ENCODE peak calls at places on chromosomes 2 and 18, in nine cellular contexts. One of them, this sample, is unnamed.

GRCh38 chr2:55232863-55233657 is 572 bp downstream of the RPS27A start:
- DNase-seq in suprapubic skin: no peak
- DNase-seq in D341Med: peak; percentile 36
- DNase-seq in T-helper 1 cell: peak; percentile 38
- DNase-seq in neural crest cell: no peak
- DNase-seq in ovary: peak; percentile 66
- DNase-seq in kidney tubule cell: peak; percentile 46
- DNase-seq in activated CD4-positive, alpha-beta T cell treated with anti-CD3 and anti-CD28 coated beads, Interleukin-2, amount 50 U/mL, for 1 hour: peak; percentile 55
- DNase-seq in activated CD8-positive, alpha-beta memory T cell treated with anti-CD3 and anti-CD28 coated beads, Interleukin-2, amount 10 ng/mL, durations not matched to agents 7 days and 5 days: peak; percentile 68
- DNase-seq in this sample: peak; percentile 23

GRCh38 chr18:70621710-70622109 is 332.9 kb downstream of the SOCS6 start:
- DNase-seq in suprapubic skin: no peak
- DNase-seq in ovary: no peak
- DNase-seq in kidney tubule cell: no peak
- DNase-seq in T-helper 1 cell: no peak
- DNase-seq in activated CD8-positive, alpha-beta memory T cell treated with anti-CD3 and anti-CD28 coated beads, Interleukin-2, amount 10 ng/mL, durations not matched to agents 7 days and 5 days: no peak
- DNase-seq in activated CD4-positive, alpha-beta T cell treated with anti-CD3 and anti-CD28 coated beads, Interleukin-2, amount 50 U/mL, for 1 hour: peak; percentile 14
- DNase-seq in neural crest cell: no peak
- DNase-seq in D341Med: no peak
- DNase-seq in this sample: no peak

GRCh38 chr2:238978507-238978906 is 130.6 kb downstream of the TWIST2 start:
- DNase-seq in neural crest cell: no peak
- DNase-seq in D341Med: no peak
- DNase-seq in activated CD4-positive, alpha-beta T cell treated with anti-CD3 and anti-CD28 coated beads, Interleukin-2, amount 50 U/mL, for 1 hour: no peak
- DNase-seq in T-helper 1 cell: no peak
- DNase-seq in ovary: no peak
- DNase-seq in suprapubic skin: no peak
- DNase-seq in kidney tubule cell: no peak
- DNase-seq in activated CD8-positive, alpha-beta memory T cell treated with anti-CD3 and anti-CD28 coated beads, Interleukin-2, amount 10 ng/mL, durations not matched to agents 7 days and 5 days: no peak
- DNase-seq in this sample: no peak

GRCh38 chr2:98607104-98607503 is 1.2 kb downstream of the COA5 start:
- DNase-seq in neural crest cell: no peak
- DNase-seq in kidney tubule cell: no peak
- DNase-seq in suprapubic skin: no peak
- DNase-seq in activated CD4-positive, alpha-beta T cell treated with anti-CD3 and anti-CD28 coated beads, Interleukin-2, amount 50 U/mL, for 1 hour: no peak
- DNase-seq in activated CD8-positive, alpha-beta memory T cell treated with anti-CD3 and anti-CD28 coated beads, Interleukin-2, amount 10 ng/mL, durations not matched to agents 7 days and 5 days: no peak
- DNase-seq in D341Med: no peak
- DNase-seq in ovary: no peak
- DNase-seq in T-helper 1 cell: no peak
- DNase-seq in this sample: no peak

GRCh38 chr2:88265352-88265960 is 95.3 kb downstream of the THNSL2 start:
- DNase-seq in T-helper 1 cell: no peak
- DNase-seq in activated CD4-positive, alpha-beta T cell treated with anti-CD3 and anti-CD28 coated beads, Interleukin-2, amount 50 U/mL, for 1 hour: no peak
- DNase-seq in kidney tubule cell: peak; percentile 68
- DNase-seq in suprapubic skin: no peak
- DNase-seq in ovary: no peak
- DNase-seq in D341Med: no peak
- DNase-seq in neural crest cell: no peak
- DNase-seq in activated CD8-positive, alpha-beta memory T cell treated with anti-CD3 and anti-CD28 coated beads, Interleukin-2, amount 10 ng/mL, durations not matched to agents 7 days and 5 days: peak; percentile 48
- DNase-seq in this sample: no peak

GRCh38 chr18:13376841-13377351 is 158.3 kb downstream of the LDLRAD4 start:
- DNase-seq in activated CD4-positive, alpha-beta T cell treated with anti-CD3 and anti-CD28 coated beads, Interleukin-2, amount 50 U/mL, for 1 hour: peak; percentile 72
- DNase-seq in D341Med: no peak
- DNase-seq in ovary: no peak
- DNase-seq in T-helper 1 cell: peak; percentile 47
- DNase-seq in suprapubic skin: peak; percentile 70
- DNase-seq in kidney tubule cell: no peak
- DNase-seq in neural crest cell: no peak
- DNase-seq in activated CD8-positive, alpha-beta memory T cell treated with anti-CD3 and anti-CD28 coated beads, Interleukin-2, amount 10 ng/mL, durations not matched to agents 7 days and 5 days: peak; percentile 65
- DNase-seq in this sample: no peak

GRCh38 chr2:200172521-200172920 is 134.0 kb upstream of the SPATS2L start:
- DNase-seq in kidney tubule cell: no peak
- DNase-seq in suprapubic skin: no peak
- DNase-seq in T-helper 1 cell: no peak
- DNase-seq in activated CD4-positive, alpha-beta T cell treated with anti-CD3 and anti-CD28 coated beads, Interleukin-2, amount 50 U/mL, for 1 hour: no peak
- DNase-seq in ovary: no peak
- DNase-seq in neural crest cell: no peak
- DNase-seq in D341Med: no peak
- DNase-seq in activated CD8-positive, alpha-beta memory T cell treated with anti-CD3 and anti-CD28 coated beads, Interleukin-2, amount 10 ng/mL, durations not matched to agents 7 days and 5 days: no peak
- DNase-seq in this sample: no peak

GRCh38 chr2:205822578-205822977 is 140.3 kb downstream of the NRP2 start:
- DNase-seq in kidney tubule cell: peak; percentile 66
- DNase-seq in T-helper 1 cell: no peak
- DNase-seq in neural crest cell: no peak
- DNase-seq in activated CD8-positive, alpha-beta memory T cell treated with anti-CD3 and anti-CD28 coated beads, Interleukin-2, amount 10 ng/mL, durations not matched to agents 7 days and 5 days: no peak
- DNase-seq in ovary: no peak
- DNase-seq in D341Med: no peak
- DNase-seq in suprapubic skin: no peak
- DNase-seq in activated CD4-positive, alpha-beta T cell treated with anti-CD3 and anti-CD28 coated beads, Interleukin-2, amount 50 U/mL, for 1 hour: no peak
- DNase-seq in this sample: no peak

GRCh38 chr2:27095745-27096651 is 9.4 kb downstream of the KHK start:
- DNase-seq in neural crest cell: peak; percentile 59
- DNase-seq in suprapubic skin: no peak
- DNase-seq in ovary: peak; percentile 74
- DNase-seq in activated CD4-positive, alpha-beta T cell treated with anti-CD3 and anti-CD28 coated beads, Interleukin-2, amount 50 U/mL, for 1 hour: peak; percentile 30
- DNase-seq in activated CD8-positive, alpha-beta memory T cell treated with anti-CD3 and anti-CD28 coated beads, Interleukin-2, amount 10 ng/mL, durations not matched to agents 7 days and 5 days: peak; percentile 65
- DNase-seq in kidney tubule cell: peak; percentile 36
- DNase-seq in D341Med: peak; percentile 84
- DNase-seq in T-helper 1 cell: no peak
- DNase-seq in this sample: peak; percentile 73

GRCh38 chr2:162344617-162344950 is 652 bp downstream of the GCA start:
- DNase-seq in neural crest cell: no peak
- DNase-seq in D341Med: no peak
- DNase-seq in ovary: no peak
- DNase-seq in activated CD8-positive, alpha-beta memory T cell treated with anti-CD3 and anti-CD28 coated beads, Interleukin-2, amount 10 ng/mL, durations not matched to agents 7 days and 5 days: peak; percentile 43
- DNase-seq in T-helper 1 cell: no peak
- DNase-seq in kidney tubule cell: no peak
- DNase-seq in suprapubic skin: no peak
- DNase-seq in activated CD4-positive, alpha-beta T cell treated with anti-CD3 and anti-CD28 coated beads, Interleukin-2, amount 50 U/mL, for 1 hour: no peak
- DNase-seq in this sample: no peak

GRCh38 chr2:105411720-105412407 is 13.0 kb upstream of the FHL2 start:
- DNase-seq in D341Med: no peak
- DNase-seq in suprapubic skin: no peak
- DNase-seq in T-helper 1 cell: no peak
- DNase-seq in ovary: no peak
- DNase-seq in kidney tubule cell: peak; percentile 67
- DNase-seq in neural crest cell: no peak
- DNase-seq in activated CD4-positive, alpha-beta T cell treated with anti-CD3 and anti-CD28 coated beads, Interleukin-2, amount 50 U/mL, for 1 hour: no peak
- DNase-seq in activated CD8-positive, alpha-beta memory T cell treated with anti-CD3 and anti-CD28 coated beads, Interleukin-2, amount 10 ng/mL, durations not matched to agents 7 days and 5 days: no peak
- DNase-seq in this sample: no peak

GRCh38 chr2:227853765-227854271 is 17.6 kb upstream of the DAW1 start:
- DNase-seq in D341Med: no peak
- DNase-seq in activated CD4-positive, alpha-beta T cell treated with anti-CD3 and anti-CD28 coated beads, Interleukin-2, amount 50 U/mL, for 1 hour: no peak
- DNase-seq in T-helper 1 cell: no peak
- DNase-seq in kidney tubule cell: peak; percentile 96
- DNase-seq in suprapubic skin: no peak
- DNase-seq in activated CD8-positive, alpha-beta memory T cell treated with anti-CD3 and anti-CD28 coated beads, Interleukin-2, amount 10 ng/mL, durations not matched to agents 7 days and 5 days: no peak
- DNase-seq in ovary: no peak
- DNase-seq in neural crest cell: no peak
- DNase-seq in this sample: no peak

GRCh38 chr2:237132799-237133198 is 47.1 kb downstream of the COPS8 start:
- DNase-seq in kidney tubule cell: no peak
- DNase-seq in ovary: no peak
- DNase-seq in T-helper 1 cell: no peak
- DNase-seq in suprapubic skin: no peak
- DNase-seq in neural crest cell: no peak
- DNase-seq in activated CD4-positive, alpha-beta T cell treated with anti-CD3 and anti-CD28 coated beads, Interleukin-2, amount 50 U/mL, for 1 hour: no peak
- DNase-seq in D341Med: no peak
- DNase-seq in activated CD8-positive, alpha-beta memory T cell treated with anti-CD3 and anti-CD28 coated beads, Interleukin-2, amount 10 ng/mL, durations not matched to agents 7 days and 5 days: peak; percentile 29
- DNase-seq in this sample: no peak

GRCh38 chr18:8050616-8051314 is 483.6 kb downstream of the PTPRM start:
- DNase-seq in D341Med: no peak
- DNase-seq in ovary: no peak
- DNase-seq in suprapubic skin: no peak
- DNase-seq in activated CD8-positive, alpha-beta memory T cell treated with anti-CD3 and anti-CD28 coated beads, Interleukin-2, amount 10 ng/mL, durations not matched to agents 7 days and 5 days: no peak
- DNase-seq in kidney tubule cell: no peak
- DNase-seq in T-helper 1 cell: no peak
- DNase-seq in neural crest cell: no peak
- DNase-seq in activated CD4-positive, alpha-beta T cell treated with anti-CD3 and anti-CD28 coated beads, Interleukin-2, amount 50 U/mL, for 1 hour: no peak
- DNase-seq in this sample: no peak

GRCh38 chr2:77008925-77009706 is 513.1 kb downstream of the LRRTM4 start:
- DNase-seq in T-helper 1 cell: no peak
- DNase-seq in activated CD8-positive, alpha-beta memory T cell treated with anti-CD3 and anti-CD28 coated beads, Interleukin-2, amount 10 ng/mL, durations not matched to agents 7 days and 5 days: no peak
- DNase-seq in neural crest cell: no peak
- DNase-seq in D341Med: no peak
- DNase-seq in activated CD4-positive, alpha-beta T cell treated with anti-CD3 and anti-CD28 coated beads, Interleukin-2, amount 50 U/mL, for 1 hour: no peak
- DNase-seq in suprapubic skin: no peak
- DNase-seq in ovary: no peak
- DNase-seq in kidney tubule cell: peak; percentile 57
- DNase-seq in this sample: no peak

GRCh38 chr2:128376241-128377041 is 57.8 kb upstream of the HS6ST1 start:
- DNase-seq in kidney tubule cell: no peak
- DNase-seq in T-helper 1 cell: no peak
- DNase-seq in suprapubic skin: peak; percentile 67
- DNase-seq in activated CD8-positive, alpha-beta memory T cell treated with anti-CD3 and anti-CD28 coated beads, Interleukin-2, amount 10 ng/mL, durations not matched to agents 7 days and 5 days: no peak
- DNase-seq in ovary: no peak
- DNase-seq in D341Med: no peak
- DNase-seq in neural crest cell: no peak
- DNase-seq in activated CD4-positive, alpha-beta T cell treated with anti-CD3 and anti-CD28 coated beads, Interleukin-2, amount 50 U/mL, for 1 hour: no peak
- DNase-seq in this sample: no peak

GRCh38 chr2:196914867-196915465 is 11.5 kb downstream of the PGAP1 start:
- DNase-seq in D341Med: no peak
- DNase-seq in activated CD4-positive, alpha-beta T cell treated with anti-CD3 and anti-CD28 coated beads, Interleukin-2, amount 50 U/mL, for 1 hour: no peak
- DNase-seq in T-helper 1 cell: no peak
- DNase-seq in ovary: no peak
- DNase-seq in kidney tubule cell: no peak
- DNase-seq in activated CD8-positive, alpha-beta memory T cell treated with anti-CD3 and anti-CD28 coated beads, Interleukin-2, amount 10 ng/mL, durations not matched to agents 7 days and 5 days: peak; percentile 55
- DNase-seq in neural crest cell: no peak
- DNase-seq in suprapubic skin: no peak
- DNase-seq in this sample: no peak

GRCh38 chr2:11753452-11753885 is 7.0 kb downstream of the LPIN1 start:
- DNase-seq in kidney tubule cell: peak; percentile 85
- DNase-seq in D341Med: no peak
- DNase-seq in activated CD8-positive, alpha-beta memory T cell treated with anti-CD3 and anti-CD28 coated beads, Interleukin-2, amount 10 ng/mL, durations not matched to agents 7 days and 5 days: peak; percentile 62
- DNase-seq in neural crest cell: no peak
- DNase-seq in T-helper 1 cell: no peak
- DNase-seq in ovary: no peak
- DNase-seq in activated CD4-positive, alpha-beta T cell treated with anti-CD3 and anti-CD28 coated beads, Interleukin-2, amount 50 U/mL, for 1 hour: peak; percentile 37
- DNase-seq in suprapubic skin: no peak
- DNase-seq in this sample: no peak

GRCh38 chr2:172996387-172996961 is 79.2 kb upstream of the MAP3K20 start:
- DNase-seq in T-helper 1 cell: no peak
- DNase-seq in activated CD8-positive, alpha-beta memory T cell treated with anti-CD3 and anti-CD28 coated beads, Interleukin-2, amount 10 ng/mL, durations not matched to agents 7 days and 5 days: no peak
- DNase-seq in neural crest cell: no peak
- DNase-seq in D341Med: no peak
- DNase-seq in kidney tubule cell: peak; percentile 27
- DNase-seq in ovary: no peak
- DNase-seq in suprapubic skin: no peak
- DNase-seq in activated CD4-positive, alpha-beta T cell treated with anti-CD3 and anti-CD28 coated beads, Interleukin-2, amount 50 U/mL, for 1 hour: no peak
- DNase-seq in this sample: no peak

GRCh38 chr2:181073896-181074295 is 93.5 kb downstream of the UBE2E3 start:
- DNase-seq in neural crest cell: no peak
- DNase-seq in T-helper 1 cell: no peak
- DNase-seq in kidney tubule cell: no peak
- DNase-seq in activated CD8-positive, alpha-beta memory T cell treated with anti-CD3 and anti-CD28 coated beads, Interleukin-2, amount 10 ng/mL, durations not matched to agents 7 days and 5 days: no peak
- DNase-seq in D341Med: no peak
- DNase-seq in suprapubic skin: no peak
- DNase-seq in ovary: no peak
- DNase-seq in activated CD4-positive, alpha-beta T cell treated with anti-CD3 and anti-CD28 coated beads, Interleukin-2, amount 50 U/mL, for 1 hour: no peak
- DNase-seq in this sample: no peak

GRCh38 chr2:217993055-217993645 is 9.6 kb downstream of the TNS1 start:
- DNase-seq in activated CD4-positive, alpha-beta T cell treated with anti-CD3 and anti-CD28 coated beads, Interleukin-2, amount 50 U/mL, for 1 hour: no peak
- DNase-seq in suprapubic skin: no peak
- DNase-seq in activated CD8-positive, alpha-beta memory T cell treated with anti-CD3 and anti-CD28 coated beads, Interleukin-2, amount 10 ng/mL, durations not matched to agents 7 days and 5 days: no peak
- DNase-seq in kidney tubule cell: no peak
- DNase-seq in ovary: no peak
- DNase-seq in neural crest cell: no peak
- DNase-seq in T-helper 1 cell: no peak
- DNase-seq in D341Med: no peak
- DNase-seq in this sample: no peak

GRCh38 chr2:218717262-218717661 is 6.6 kb downstream of the TTLL4 start:
- DNase-seq in T-helper 1 cell: no peak
- DNase-seq in ovary: no peak
- DNase-seq in activated CD4-positive, alpha-beta T cell treated with anti-CD3 and anti-CD28 coated beads, Interleukin-2, amount 50 U/mL, for 1 hour: no peak
- DNase-seq in neural crest cell: no peak
- DNase-seq in D341Med: no peak
- DNase-seq in activated CD8-positive, alpha-beta memory T cell treated with anti-CD3 and anti-CD28 coated beads, Interleukin-2, amount 10 ng/mL, durations not matched to agents 7 days and 5 days: no peak
- DNase-seq in kidney tubule cell: peak; percentile 53
- DNase-seq in suprapubic skin: no peak
- DNase-seq in this sample: no peak

This sample was measured in WERI-Rb-1.